ENCODE peak calls at places on chromosomes 13 and 19, in eight cellular contexts. B is NCI-H1105 treated with DMSO at 0.1 percent for 48 hours; T is activated naive CD8-positive, alpha-beta T cell treated with anti-CD3 and anti-CD28 coated beads, Interleukin-2, amount 50 U/mL, for 16 hours; C is lung microvascular endothelial cell; R is lower leg skin; J is T-helper 2 cell treated with Interferon-gamma antibody and Interleukin-4, amounts not matched to agents 5 μg/mL and 100 μg/mL, for 36 hours; I is CD4-positive, alpha-beta T cell; G is AG09309. S is an unnamed sample.

GRCh38 chr13:28981530-28981929 is 161.4 kb downstream of the MTUS2 start:
- DNase-seq in B (no peak), T (no peak), C (no peak), R (no peak), J (no peak), I (no peak), G (no peak), S (no peak)

GRCh38 chr13:25886438-25887214 is 165.2 kb downstream of the SHISA2 start:
- DNase-seq in B (no peak), T (no peak), C (no peak), R (no peak), J (peak), I (no peak), G (peak), S (no peak)

GRCh38 chr13:20475927-20476691 is 49.5 kb downstream of the CRYL1 start:
- DNase-seq in B (no peak), T (peak), C (peak), R (no peak), J (peak), I (peak), G (no peak), S (peak)

GRCh38 chr13:52405767-52406494 is at the start of gene THSD1:
- DNase-seq in B (peak), T (no peak), C (peak), R (peak), J (no peak), I (no peak), G (no peak), S (no peak)

GRCh38 chr13:43305416-43305815 is 282.0 kb downstream of the DNAJC15 start:
- DNase-seq in B (no peak), T (no peak), C (peak), R (no peak), J (no peak), I (no peak), G (no peak), S (no peak)

GRCh38 chr13:26965058-26965380 is 204.4 kb upstream of the GPR12 start:
- DNase-seq in B (no peak), T (no peak), C (no peak), R (no peak), J (no peak), I (no peak), G (no peak), S (no peak)

GRCh38 chr13:70959376-70959775 is 851.1 kb upstream of the KLHL1 start:
- DNase-seq in B (no peak), T (no peak), C (no peak), R (no peak), J (no peak), I (no peak), G (no peak), S (no peak)

GRCh38 chr13:21053231-21053630 is 8.2 kb downstream of the LATS2 start:
- DNase-seq in B (no peak), T (no peak), C (no peak), R (peak), J (no peak), I (no peak), G (no peak), S (no peak)

GRCh38 chr19:18735752-18736151 is 52.3 kb downstream of the CRTC1 start:
- DNase-seq in B (no peak), T (no peak), C (no peak), R (no peak), J (no peak), I (no peak), G (no peak), S (no peak)